ENCODE peak calls at places on chromosomes 5 and 9, in four cellular contexts. N is body of pancreas, C is gastrocnemius medialis, D is IMR-90. G is an unnamed sample.

GRCh38 chr9:36154213-36154952 is 14.8 kb upstream of the CCIN start:
- ATAC-seq in N (no peak), C (peak), D (peak), G (peak)

GRCh38 chr9:95368377-95369160 is 51.1 kb upstream of the FANCC start:
- ATAC-seq in N (no peak), C (no peak), D (no peak), G (no peak)

GRCh38 chr5:139975942-139976341 is 67.2 kb downstream of the NRG2 start:
- ATAC-seq in N (no peak), C (no peak), D (no peak), G (no peak)

GRCh38 chr5:168291281-168291960 is at the start of gene WWC1:
- ATAC-seq in N (peak), C (no peak), D (peak), G (peak)

GRCh38 chr5:35161637-35162248 is 68.5 kb downstream of the PRLR start:
- ATAC-seq in N (no peak), C (peak), D (no peak), G (no peak)

GRCh38 chr5:160020969-160021368 is 12.0 kb downstream of the TTC1 start:
- ATAC-seq in N (no peak), C (no peak), D (peak), G (no peak)

GRCh38 chr5:89827388-89827787 is 582.2 kb downstream of the CETN3 start:
- ATAC-seq in N (no peak), C (no peak), D (no peak), G (no peak)

GRCh38 chr9:3852545-3852944 is 326.7 kb upstream of the RFX3 start:
- ATAC-seq in N (no peak), C (no peak), D (no peak), G (peak)

GRCh38 chr5:115601709-115602584 is at the start of gene TICAM2:
- ATAC-seq in N (peak), C (peak), D (peak), G (peak)
- TF ChIP-seq POLR2A in N (peak), C (no peak), D (peak), G (peak)

GRCh38 chr9:134501266-134502181 is 140.1 kb upstream of the COL5A1 start:
- ATAC-seq in N (no peak), C (no peak), D (no peak), G (no peak)

GRCh38 chr9:134500931-134501265 is 140.7 kb upstream of the COL5A1 start:
- ATAC-seq in N (no peak), C (no peak), D (no peak), G (no peak)

GRCh38 chr9:134504106-134504385 is 137.6 kb upstream of the COL5A1 start:
- ATAC-seq in N (no peak), C (no peak), D (no peak), G (no peak)

GRCh38 chr9:134503301-134504105 is 138.1 kb upstream of the COL5A1 start:
- ATAC-seq in N (no peak), C (no peak), D (peak), G (no peak)

DNA sequence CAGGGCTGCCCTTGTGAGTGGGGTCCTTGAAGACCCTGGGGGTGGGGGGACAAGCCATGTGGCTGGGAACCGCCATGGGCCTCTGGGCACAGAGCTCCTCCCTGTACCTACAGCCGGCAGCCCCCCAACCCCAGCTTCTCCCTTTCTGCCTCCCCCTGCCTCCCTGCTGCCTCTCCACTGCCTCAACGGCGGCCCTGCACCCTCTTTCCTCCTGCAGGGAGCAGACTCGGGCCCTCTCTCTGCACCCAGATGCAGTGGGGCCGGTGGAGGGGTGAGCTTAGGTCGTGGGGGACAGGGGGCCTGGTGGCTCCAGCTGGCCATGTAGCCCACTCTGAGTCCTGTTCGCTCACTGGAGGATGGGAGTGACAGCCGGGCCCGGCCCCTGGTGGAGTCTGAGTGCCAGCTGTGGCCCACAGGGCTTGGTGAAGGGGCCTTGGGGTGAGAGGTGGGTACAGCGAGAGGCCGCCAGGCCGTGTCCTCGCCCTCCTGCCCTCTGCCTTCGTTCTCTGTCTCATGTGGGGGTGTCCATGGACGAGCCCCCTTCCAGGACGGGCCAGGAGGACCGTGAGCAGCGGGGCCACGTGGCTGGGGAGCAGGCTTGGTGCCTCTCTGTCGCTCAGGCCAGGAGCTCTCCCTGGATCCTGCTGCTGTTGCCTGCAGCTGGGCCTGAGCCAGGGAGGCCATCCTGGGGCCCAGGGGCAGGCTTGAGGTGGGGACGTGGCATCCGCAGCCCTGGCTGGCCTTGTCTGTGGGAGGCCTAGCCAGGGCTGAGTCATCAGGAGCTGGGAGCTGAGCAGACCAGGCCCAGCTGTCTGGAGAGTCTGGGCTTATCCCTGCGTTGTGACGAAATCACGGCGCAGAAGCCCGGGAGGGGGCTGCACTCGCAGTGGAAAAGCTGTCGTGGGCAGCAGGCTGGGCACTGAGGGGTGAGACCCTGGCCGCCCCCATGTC is 139.1 kb upstream of the COL5A1 start:
- ATAC-seq in N (peak), C (no peak), D (peak), G (peak)
- TF ChIP-seq POLR2A in N (no peak), C (no peak), D (peak), G (no peak)

GRCh38 chr9:34989946-34990635 is 546 bp downstream of the DNAJB5 start:
- ATAC-seq in N (peak), C (no peak), D (peak), G (peak)
- TF ChIP-seq POLR2A in N (no peak), C (no peak), D (no peak), G (no peak)

DNA sequence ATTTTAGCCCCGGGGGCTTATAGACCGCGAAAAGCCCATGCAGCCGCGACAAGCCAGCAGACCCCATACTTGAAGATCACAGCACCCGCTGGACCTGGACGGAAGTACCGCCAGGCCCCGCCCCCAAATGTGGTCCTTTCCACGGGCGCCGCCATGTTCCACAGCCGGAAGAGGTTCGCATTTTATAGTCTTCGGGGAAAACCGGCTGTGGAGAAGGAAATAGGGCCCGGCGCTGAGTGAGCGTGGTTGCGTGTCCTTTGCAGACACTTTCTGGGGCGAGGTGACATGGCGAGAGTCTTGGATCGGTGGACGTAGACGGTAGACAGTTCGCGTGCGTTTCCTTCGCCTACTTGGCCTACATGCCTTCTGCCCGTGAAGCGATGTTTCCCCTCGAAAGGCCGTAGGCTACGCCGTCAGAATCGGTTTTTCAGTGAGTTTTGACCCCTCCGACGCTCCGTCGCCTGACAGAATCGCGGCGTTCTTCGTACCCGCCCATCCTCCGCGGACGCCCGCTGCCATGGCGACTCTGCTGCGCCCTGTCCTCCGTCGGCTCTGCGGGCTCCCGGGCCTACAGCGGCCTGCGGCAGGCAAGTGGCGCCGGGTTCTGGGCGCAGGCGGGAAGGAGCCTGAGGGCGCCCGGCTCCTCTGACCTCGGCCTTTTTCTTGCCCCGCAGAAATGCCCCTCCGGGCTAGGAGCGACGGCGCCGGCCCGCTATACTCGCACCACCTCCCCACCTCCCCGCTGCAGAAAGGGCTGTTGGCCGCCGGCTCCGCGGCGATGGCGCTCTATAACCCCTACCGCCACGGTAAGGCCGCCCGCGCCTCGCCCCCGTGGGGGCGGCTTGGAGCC is at the start of the genes COQ4 and TRUB2:
- ATAC-seq in N (peak), C (peak), D (peak), G (peak)
- TF ChIP-seq POLR2A in N (peak), C (no peak), D (peak), G (no peak)

GRCh38 chr5:181064987-181065386 is 24.9 kb downstream of the BTNL9 start:
- ATAC-seq in N (no peak), C (no peak), D (no peak), G (no peak)

GRCh38 chr5:181071257-181071656 is 31.2 kb downstream of the BTNL9 start:
- ATAC-seq in N (no peak), C (no peak), D (no peak), G (no peak)

GRCh38 chr5:181070523-181070922 is 30.5 kb downstream of the BTNL9 start:
- ATAC-seq in N (no peak), C (no peak), D (no peak), G (no peak)

DNA sequence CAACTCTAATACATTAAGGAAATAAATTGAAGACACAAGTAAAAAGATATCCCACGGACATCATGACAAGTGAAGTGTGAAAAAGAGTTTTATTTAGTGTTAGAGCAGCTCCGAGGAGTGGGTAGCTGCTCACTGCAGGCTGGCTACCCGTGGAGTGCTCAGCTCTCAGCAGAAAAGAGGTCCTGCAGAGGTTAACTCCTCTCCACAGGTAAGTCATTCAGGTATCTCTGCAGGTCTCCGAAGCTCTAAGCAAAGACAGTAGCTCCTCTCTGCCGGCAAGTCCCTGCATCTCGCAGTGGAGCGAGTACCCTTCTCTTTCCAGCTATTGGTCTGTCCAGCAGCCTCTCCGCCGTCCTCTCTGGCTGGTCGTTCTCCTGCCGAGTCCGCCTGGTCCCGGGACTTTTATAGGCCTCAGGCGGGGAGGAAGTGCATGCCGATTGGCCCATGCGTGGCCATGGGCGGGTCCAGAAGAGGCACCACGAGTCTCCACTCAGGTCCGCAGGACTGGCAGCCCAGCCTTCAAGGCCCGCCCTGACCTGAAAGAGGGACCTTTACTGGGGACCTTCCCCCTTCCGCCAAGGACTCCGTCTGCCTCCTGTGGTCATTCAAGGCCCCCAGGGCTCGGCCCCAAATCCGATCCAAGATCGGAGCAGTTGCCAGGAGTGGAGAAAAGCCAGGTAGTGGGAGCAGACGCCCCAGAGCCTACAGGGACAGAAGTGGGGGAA is 29.9 kb downstream of the BTNL9 start:
- ATAC-seq in N (no peak), C (no peak), D (peak), G (no peak)
- TF ChIP-seq POLR2A in N (no peak), C (no peak), D (no peak), G (no peak)

DNA sequence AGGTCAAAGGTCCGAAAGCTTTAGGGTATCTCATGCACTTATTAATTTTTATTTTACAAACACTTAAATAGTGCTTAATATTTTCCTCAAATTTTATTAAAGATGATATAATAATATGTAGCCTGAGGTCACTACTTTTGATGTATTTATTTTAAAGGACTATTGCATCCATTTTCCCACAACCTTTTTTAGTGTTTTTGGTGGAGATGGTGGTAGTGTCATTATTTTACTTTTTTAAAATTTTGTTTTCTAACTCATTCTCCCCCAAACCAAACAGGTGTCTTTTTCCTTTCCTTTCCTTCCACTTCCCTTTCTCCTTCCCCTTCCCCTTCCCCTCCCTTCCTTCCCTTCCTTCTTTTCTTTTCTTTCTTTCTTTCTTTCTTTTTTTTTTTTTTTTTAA is 328.6 kb downstream of the CYLC2 start:
- ATAC-seq in N (no peak), C (no peak), D (no peak), G (no peak)
- TF ChIP-seq POLR2A in N (no peak), C (no peak), D (no peak), G (no peak)

DNA sequence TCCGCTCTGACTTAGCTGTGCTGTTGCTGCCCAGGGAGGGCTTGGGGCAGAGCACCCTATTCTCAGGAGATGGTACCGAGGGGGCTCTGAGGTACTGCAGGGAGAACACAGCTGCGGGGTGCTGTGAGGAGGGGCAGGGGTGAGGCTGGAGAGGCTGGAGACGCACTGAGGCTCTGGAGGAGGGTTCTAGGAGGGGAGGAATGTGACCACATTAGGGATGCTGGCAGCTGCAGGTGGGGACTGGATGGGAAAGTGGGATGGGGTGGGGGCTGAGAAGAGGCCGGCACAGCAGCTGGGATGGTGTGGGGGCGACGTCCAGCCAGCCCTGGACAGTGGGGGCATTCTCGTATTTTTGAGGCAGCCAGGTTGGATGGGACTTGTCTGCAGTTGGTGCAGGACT is 20.9 kb downstream of the NCS1 start:
- ATAC-seq in N (no peak), C (no peak), D (no peak), G (peak)
- TF ChIP-seq POLR2A in N (no peak), C (no peak), D (no peak), G (no peak)

GRCh38 chr9:127732444-127732843 is 2.6 kb downstream of the TOR2A start:
- ATAC-seq in N (no peak), C (no peak), D (no peak), G (no peak)

GRCh38 chr9:127734247-127734746 is 797 bp downstream of the TOR2A start:
- ATAC-seq in N (peak), C (no peak), D (no peak), G (no peak)

GRCh38 chr9:127735530-127736176 is 559 bp upstream of the TOR2A start:
- ATAC-seq in N (no peak), C (no peak), D (no peak), G (no peak)

GRCh38 chr9:127733609-127734008 is 1.5 kb downstream of the TOR2A start:
- ATAC-seq in N (no peak), C (no peak), D (no peak), G (no peak)

GRCh38 chr9:127734747-127735529 is at the start of gene TOR2A:
- ATAC-seq in N (peak), C (peak), D (peak), G (peak)
- TF ChIP-seq POLR2A in N (peak), C (peak), D (peak), G (peak)

DNA sequence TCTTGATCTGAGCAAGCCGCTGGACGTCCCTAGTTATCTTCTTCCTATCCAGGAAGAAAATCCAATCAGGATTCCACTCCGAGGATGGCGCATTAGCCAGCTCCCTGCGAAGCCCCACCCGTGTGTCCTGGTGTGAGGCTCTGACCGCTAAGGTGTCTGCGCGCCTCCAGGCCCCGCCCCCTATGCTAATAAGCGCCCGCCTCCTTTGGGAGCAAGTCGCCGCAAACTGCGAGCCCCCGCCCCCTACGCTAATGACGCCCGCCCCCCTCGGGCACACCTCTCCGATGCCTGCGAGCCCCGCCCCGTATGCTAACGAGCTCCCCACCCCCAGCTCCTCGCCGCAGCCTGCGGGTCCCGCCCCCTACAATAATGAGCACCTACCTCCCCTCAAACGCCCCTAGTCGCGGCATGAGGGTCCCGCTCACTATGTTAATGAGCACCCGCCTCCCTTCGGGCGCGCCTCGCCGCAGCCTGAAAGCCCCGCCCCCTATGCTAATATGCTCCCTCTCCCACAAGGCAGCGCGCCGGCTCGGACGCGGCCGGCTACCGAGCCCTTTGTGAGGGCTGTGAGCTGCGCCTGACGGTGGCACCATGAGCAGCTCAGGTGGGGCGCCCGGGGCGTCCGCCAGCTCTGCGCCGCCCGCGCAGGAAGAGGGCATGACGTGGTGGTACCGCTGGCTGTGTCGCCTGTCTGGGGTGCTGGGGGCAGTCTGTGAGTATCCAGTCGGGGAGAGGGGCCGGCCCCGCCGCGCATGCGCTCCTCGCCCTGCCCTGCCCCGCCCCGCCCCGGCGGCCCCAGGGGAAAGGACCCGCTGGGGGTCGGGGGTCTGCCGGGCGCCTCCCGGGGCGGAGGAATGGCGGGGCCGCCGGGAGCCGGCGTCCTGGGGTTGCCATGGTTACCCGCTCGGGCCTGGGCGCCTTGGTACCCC is at the start of gene CACFD1:
- ATAC-seq in N (peak), C (peak), D (peak), G (peak)
- TF ChIP-seq POLR2A in N (peak), C (peak), D (peak), G (peak)

DNA sequence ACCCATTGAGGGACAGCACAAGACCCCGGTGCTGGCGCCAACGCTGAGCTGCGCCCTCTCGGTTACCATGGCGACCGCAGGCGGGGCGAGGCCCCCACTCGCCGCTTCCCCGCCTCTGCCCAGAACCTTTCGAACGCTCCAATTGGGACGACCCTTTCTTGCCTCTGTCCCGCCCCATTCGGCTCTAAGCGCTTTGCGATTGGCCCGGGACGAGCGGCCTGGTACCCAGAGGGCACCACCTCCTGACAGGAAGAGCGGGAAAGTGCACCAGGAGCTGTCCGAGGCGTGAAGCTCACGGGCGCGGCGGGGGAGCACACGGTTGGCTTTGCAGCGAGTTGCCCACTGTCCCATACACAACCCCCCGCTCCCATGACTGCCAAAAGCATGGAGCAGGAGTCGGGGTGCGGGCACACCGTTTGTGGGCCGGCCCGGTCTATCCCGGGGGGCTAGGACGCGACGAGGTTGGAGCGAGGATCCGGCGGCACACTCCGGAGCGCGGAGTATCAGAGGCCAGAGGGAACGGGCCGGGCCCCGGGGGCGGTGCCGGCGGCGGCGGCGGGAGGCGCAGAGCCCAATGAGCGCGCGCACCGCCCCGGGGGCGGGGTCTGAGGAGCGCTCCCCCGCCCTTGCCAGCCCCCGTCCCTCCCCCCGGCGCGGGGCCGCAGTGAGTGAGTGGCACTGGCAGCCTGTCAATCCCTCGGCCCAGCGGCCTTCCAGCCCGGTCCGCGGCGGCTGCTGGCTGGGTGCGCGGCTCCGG is 978 bp upstream of the PBX3 start:
- ATAC-seq in N (peak), C (peak), D (peak), G (peak)
- TF ChIP-seq POLR2A in N (peak), C (peak), D (no peak), G (peak)